ENCODE peak calls at places on chromosomes 13 and 19, in seven cellular contexts. F is fibroblast of lung, W is pancreas, Q is cardiac muscle cell, I is uterus, G is colonic mucosa, Z is IMR-90. D is an unnamed sample.
A peak's percentile ranks its signal among the peaks of the same experiment; 100 is the strongest.

GRCh38 chr13:69425235-69425634 is 682.4 kb upstream of the ATXN8OS start:
- DNase-seq in Q (no peak), F (no peak), G (no peak), W (no peak), I (no peak), Z (no peak), D (no peak)

GRCh38 chr13:35140321-35140720 is 198.3 kb downstream of the NBEA start:
- DNase-seq in Z (peak; percentile 4), Q (no peak), I (no peak), W (no peak), G (no peak), F (no peak), D (no peak)

GRCh38 chr13:72304121-72304745 is 423.2 kb downstream of the MZT1 start:
- DNase-seq in G (no peak), W (no peak), F (peak; percentile 95), Q (peak; percentile 16), Z (no peak), I (no peak), D (peak; percentile 40)

GRCh38 chr13:97471721-97472120 is 37.8 kb downstream of the RAP2A start:
- DNase-seq in F (no peak), W (no peak), Z (peak; percentile 4), I (no peak), G (no peak), Q (no peak), D (no peak)

GRCh38 chr13:89982406-89983085 is 1364.9 kb upstream of the MIR17HG start:
- DNase-seq in Q (peak; percentile 65), I (no peak), W (no peak), F (peak; percentile 59), G (no peak), Z (no peak), D (peak; percentile 33)

GRCh38 chr13:57653229-57653994 is 21.9 kb downstream of the PCDH17 start:
- DNase-seq in G (no peak), Q (no peak), F (no peak), I (no peak), W (no peak), Z (no peak), D (no peak)

GRCh38 chr13:76836311-76836710 is 49.9 kb downstream of the KCTD12 start:
- DNase-seq in I (no peak), F (peak; percentile 74), Z (peak; percentile 70), G (no peak), Q (peak; percentile 39), W (no peak), D (no peak)

GRCh38 chr19:51002542-51003311 is 1.3 kb upstream of the KLK8 start:
- DNase-seq in W (peak; percentile 29), Q (peak; percentile 17), I (no peak), F (no peak), Z (no peak), G (peak; percentile 37), D (no peak)

GRCh38 chr13:79810671-79811070 is 329.7 kb downstream of the NDFIP2 start:
- DNase-seq in I (no peak), G (no peak), W (no peak), Z (peak; percentile 58), Q (peak; percentile 64), F (peak; percentile 77), D (peak; percentile 38)

GRCh38 chr19:4328243-4328990 is 10.2 kb downstream of the STAP2 start:
- DNase-seq in Z (peak; percentile 74), W (peak; percentile 98), Q (peak; percentile 93), G (peak; percentile 94), F (peak; percentile 73), I (peak; percentile 90), D (peak; percentile 51)

GRCh38 chr19:50567882-50568281 is 353 bp downstream of the LRRC4B start:
- DNase-seq in W (no peak), Q (no peak), I (no peak), F (no peak), G (no peak), Z (no peak), D (no peak)

GRCh38 chr13:54733639-54734038 is 1705.0 kb downstream of the OLFM4 start:
- DNase-seq in G (no peak), F (no peak), I (no peak), W (no peak), Z (no peak), Q (no peak), D (no peak)
- TF ChIP-seq CTCF in G (no peak), F (no peak), I (no peak), W (no peak), Z (no peak), Q (no peak), D (no peak)

GRCh38 chr13:42593719-42594012 is 19.7 kb downstream of the TNFSF11 start:
- DNase-seq in G (no peak), F (no peak), Z (no peak), W (no peak), I (no peak), Q (no peak), D (no peak)
- H3K4me3 ChIP-seq in G (no peak overlapping the region), F (no peak overlapping the region), Z (no peak overlapping the region), W (no peak overlapping the region), I (no peak overlapping the region), Q (no peak overlapping the region), D (no peak overlapping the region)

DNA sequence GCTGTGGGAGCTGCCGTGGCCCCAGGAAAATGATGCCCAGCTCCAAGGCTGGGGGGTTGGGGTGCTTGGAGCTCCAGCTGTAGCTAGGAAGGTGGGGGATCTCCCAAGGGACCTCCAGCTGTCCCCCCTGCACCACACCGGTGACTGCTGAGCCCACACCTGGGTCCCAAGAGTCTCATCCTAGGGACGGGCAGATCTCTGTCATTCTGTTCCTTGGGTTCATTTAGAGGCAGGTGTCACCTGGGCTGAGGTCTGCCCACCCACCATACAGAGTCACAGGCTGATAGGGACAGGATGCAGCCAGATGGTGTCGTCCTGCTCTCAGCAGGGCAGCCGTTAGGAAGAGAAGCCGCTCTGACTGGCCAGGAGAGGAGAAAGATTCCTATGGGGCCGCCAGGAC is 5.3 kb downstream of the F2RL3 start:
- DNase-seq in W (no peak), G (no peak), I (no peak), F (no peak), Q (no peak), Z (no peak), D (no peak)
- TF ChIP-seq CTCF in W (no peak), G (no peak), I (no peak), F (no peak), Q (no peak), Z (no peak), D (no peak)

GRCh38 chr13:50991624-50992610 is 82.3 kb downstream of the RNASEH2B start:
- DNase-seq in F (no peak), G (no peak), W (no peak), I (no peak), Z (no peak), Q (no peak), D (no peak)
- H3K4me3 ChIP-seq in F (no peak overlapping the region), G (no peak overlapping the region), W (no peak overlapping the region), I (no peak overlapping the region), Z (no peak overlapping the region), Q (no peak overlapping the region), D (no peak overlapping the region)

GRCh38 chr13:109743706-109744453 is 42.5 kb downstream of the IRS2 start:
- DNase-seq in W (no peak), F (peak; percentile 79), I (peak; percentile 24), Z (peak; percentile 78), Q (peak; percentile 84), G (peak; percentile 38), D (peak; percentile 43)
- TF ChIP-seq CTCF in W (no peak), F (peak; percentile 14), I (no peak), Z (no peak), Q (peak; percentile 19), G (no peak), D (no peak)